ENCODE peak calls at places on chromosomes 16 and 17, in six cellular contexts. S, F, M, C, K and G are unnamed samples.

GRCh38 chr17:82750241-82750905 is 1.5 kb upstream of the TBCD start:
- DNase-seq in S (no peak), F (no peak), M (no peak), C (no peak), K (no peak), G (no peak)

GRCh38 chr17:16462070-16462864 is 29.7 kb downstream of the LRRC75A start:
- DNase-seq in S (no peak), F (no peak), M (no peak), C (no peak), K (no peak), G (no peak)

GRCh38 chr16:31530405-31530804 is 2.7 kb downstream of the AHSP start:
- DNase-seq in S (no peak), F (no peak), M (no peak), C (no peak), K (no peak), G (no peak)

GRCh38 chr17:29237476-29238132 is 9.1 kb upstream of the CRYBA1 start:
- DNase-seq in S (no peak), F (no peak), M (no peak), C (peak), K (no peak), G (no peak)

GRCh38 chr17:76243826-76244679 is 3.8 kb upstream of the RNF157 start:
- DNase-seq in S (no peak), F (no peak), M (no peak), C (no peak), K (no peak), G (no peak)

GRCh38 chr17:6677158-6677831 is 25.7 kb downstream of the C17orf100 start:
- DNase-seq in S (no peak), F (no peak), M (no peak), C (peak), K (peak), G (no peak)

GRCh38 chr16:75380870-75381269 is 52.4 kb downstream of the CFDP1 start:
- DNase-seq in S (no peak), F (no peak), M (peak), C (no peak), K (no peak), G (no peak)

GRCh38 chr17:50834786-50835562 is 412 bp upstream of the WFIKKN2 start:
- DNase-seq in S (no peak), F (no peak), M (no peak), C (no peak), K (no peak), G (no peak)

GRCh38 chr16:25063102-25063501 is 47.9 kb upstream of the ARHGAP17 start:
- DNase-seq in S (no peak), F (no peak), M (no peak), C (peak), K (no peak), G (no peak)

GRCh38 chr16:7345423-7345822 is 12.8 kb downstream of the RBFOX1 start:
- DNase-seq in S (no peak), F (no peak), M (no peak), C (no peak), K (no peak), G (no peak)

GRCh38 chr16:66007717-66008116 is 358.8 kb upstream of the CDH5 start:
- DNase-seq in S (no peak), F (no peak), M (no peak), C (no peak), K (no peak), G (no peak)

GRCh38 chr16:19588661-19589060 is 33.2 kb downstream of the VPS35L start:
- DNase-seq in S (no peak), F (no peak), M (peak), C (no peak), K (no peak), G (no peak)
- TF ChIP-seq MYC in S (no peak), F (no peak), M (no peak), C (no peak), K (no peak), G (no peak)

GRCh38 chr17:4676777-4677176 is 27.2 kb downstream of the PELP1 start:
- DNase-seq in S (no peak), F (no peak), M (no peak), C (no peak), K (no peak), G (no peak)

GRCh38 chr17:4679652-4680051 is 24.3 kb downstream of the PELP1 start:
- DNase-seq in S (peak), F (no peak), M (peak), C (peak), K (no peak), G (no peak)

GRCh38 chr17:4673986-4674770 is 29.8 kb downstream of the PELP1 start:
- DNase-seq in S (no peak), F (no peak), M (no peak), C (no peak), K (no peak), G (no peak)

GRCh38 chr17:4675791-4676190 is 28.1 kb downstream of the PELP1 start:
- DNase-seq in S (no peak), F (no peak), M (no peak), C (no peak), K (no peak), G (no peak)

GRCh38 chr17:4678448-4679026 is 25.4 kb downstream of the PELP1 start:
- DNase-seq in S (peak), F (no peak), M (peak), C (peak), K (peak), G (no peak)
- TF ChIP-seq MYC in S (no peak), F (no peak), M (no peak), C (no peak), K (no peak), G (no peak)

DNA sequence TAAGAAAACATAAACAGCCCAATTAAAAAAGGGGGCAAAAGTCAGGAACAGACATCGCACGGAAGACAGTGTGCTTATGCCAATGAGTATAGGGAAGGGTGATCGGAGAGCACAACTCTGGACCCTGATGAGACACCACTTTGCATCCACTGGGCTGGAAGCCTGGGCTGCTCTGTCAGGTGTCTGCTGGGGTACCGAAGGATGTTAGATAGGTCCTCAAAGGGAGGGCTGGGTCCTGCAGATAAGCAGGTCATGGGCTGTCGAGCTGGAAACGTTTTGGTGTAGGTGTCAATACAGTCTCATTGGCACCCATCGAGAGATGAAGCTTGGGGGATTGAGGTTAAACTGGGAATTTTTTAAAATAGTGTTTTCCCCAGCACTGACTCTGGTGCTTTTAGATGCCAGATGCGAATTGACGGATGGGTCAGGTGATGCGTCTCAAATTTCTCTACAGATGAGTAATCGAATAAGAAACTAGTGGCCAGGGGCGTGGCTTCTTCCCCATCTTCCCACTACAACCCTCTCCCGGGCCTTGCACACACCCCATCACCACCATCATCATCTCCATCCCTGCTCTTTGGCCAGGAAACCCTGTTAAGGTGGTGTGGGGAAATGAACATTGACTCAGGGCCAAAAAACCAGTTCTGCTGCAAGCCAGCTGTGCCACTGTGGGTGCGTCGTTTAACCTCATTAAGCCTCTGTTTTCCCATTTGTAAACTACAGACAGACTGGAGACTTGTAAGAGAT is 47.8 kb upstream of the IRF8 start:
- DNase-seq in S (no peak), F (no peak), M (no peak), C (no peak), K (no peak), G (no peak)
- TF ChIP-seq MYC in S (no peak), F (no peak), M (no peak), C (no peak), K (no peak), G (no peak)

GRCh38 chr16:56871172-56871593 is 6.2 kb downstream of the SLC12A3 start:
- DNase-seq in S (peak), F (no peak), M (no peak), C (no peak), K (peak), G (peak)

GRCh38 chr16:56868175-56868574 is 3.2 kb downstream of the SLC12A3 start:
- DNase-seq in S (no peak), F (no peak), M (no peak), C (no peak), K (no peak), G (no peak)

GRCh38 chr16:56870271-56870888 is 5.4 kb downstream of the SLC12A3 start:
- DNase-seq in S (no peak), F (no peak), M (no peak), C (no peak), K (no peak), G (no peak)

GRCh38 chr16:56866955-56867830 is 2.2 kb downstream of the SLC12A3 start:
- DNase-seq in S (peak), F (peak), M (peak), C (peak), K (peak), G (no peak)

GRCh38 chr16:56869513-56870270 is 4.7 kb downstream of the SLC12A3 start:
- DNase-seq in S (peak), F (peak), M (no peak), C (peak), K (peak), G (no peak)
- TF ChIP-seq MYC in S (no peak), F (no peak), M (no peak), C (no peak), K (peak), G (no peak)